ENCODE peak calls at places on chromosomes 4 and X, in four cellular contexts. One of them, this sample, is unnamed.

GRCh38 chr4:78707793-78708192 is 68.4 kb upstream of the BMP2K start:
- DNase-seq in smooth muscle cell of the brain vasculature: no peak
- DNase-seq in Panc1: no peak
- DNase-seq in psoas muscle: no peak
- DNase-seq in this sample: no peak

GRCh38 chr4:48904541-48905142 is 1.9 kb downstream of the OCIAD2 start:
- DNase-seq in smooth muscle cell of the brain vasculature: no peak
- DNase-seq in Panc1: no peak
- DNase-seq in psoas muscle: no peak
- DNase-seq in this sample: no peak

GRCh38 chr4:154004450-154004849 is 215.6 kb upstream of the SFRP2 start:
- DNase-seq in smooth muscle cell of the brain vasculature: no peak
- DNase-seq in Panc1: no peak
- DNase-seq in psoas muscle: no peak
- DNase-seq in this sample: no peak

GRCh38 chr4:122152699-122153328 is 683 bp downstream of the BLTP1 start:
- DNase-seq in smooth muscle cell of the brain vasculature: peak
- DNase-seq in Panc1: no peak
- DNase-seq in psoas muscle: peak
- DNase-seq in this sample: peak

GRCh38 chrX:115592997-115593734 is 32.2 kb downstream of the PLS3 start:
- DNase-seq in smooth muscle cell of the brain vasculature: no peak
- DNase-seq in Panc1: no peak
- DNase-seq in psoas muscle: no peak
- DNase-seq in this sample: no peak

GRCh38 chr4:108850407-108850709 is 87.5 kb upstream of the ETNPPL start:
- DNase-seq in smooth muscle cell of the brain vasculature: no peak
- DNase-seq in Panc1: no peak
- DNase-seq in psoas muscle: no peak
- DNase-seq in this sample: no peak

GRCh38 chr4:16056681-16057400 is 27.0 kb downstream of the PROM1 start:
- DNase-seq in smooth muscle cell of the brain vasculature: no peak
- DNase-seq in Panc1: no peak
- DNase-seq in psoas muscle: peak
- DNase-seq in this sample: no peak

GRCh38 chr4:47930971-47931804 is 16.8 kb upstream of the NFXL1 start:
- DNase-seq in smooth muscle cell of the brain vasculature: no peak
- DNase-seq in Panc1: no peak
- DNase-seq in psoas muscle: no peak
- DNase-seq in this sample: no peak

GRCh38 chr4:41092128-41092527 is 122.2 kb downstream of the APBB2 start:
- DNase-seq in smooth muscle cell of the brain vasculature: no peak
- DNase-seq in Panc1: no peak
- DNase-seq in psoas muscle: no peak
- DNase-seq in this sample: no peak

GRCh38 chrX:13750204-13750603 is 15.7 kb downstream of the OFD1 start:
- DNase-seq in smooth muscle cell of the brain vasculature: no peak
- DNase-seq in Panc1: no peak
- DNase-seq in psoas muscle: no peak
- DNase-seq in this sample: no peak

GRCh38 chr4:81470456-81471327 is 1.0 kb downstream of the RASGEF1B start:
- DNase-seq in smooth muscle cell of the brain vasculature: no peak
- DNase-seq in Panc1: no peak
- DNase-seq in psoas muscle: peak
- DNase-seq in this sample: peak

GRCh38 chr4:165992263-165992662 is 119.2 kb downstream of the TLL1 start:
- DNase-seq in smooth muscle cell of the brain vasculature: no peak
- DNase-seq in Panc1: no peak
- DNase-seq in psoas muscle: no peak
- DNase-seq in this sample: no peak

GRCh38 chr4:127498366-127498765 is 134.4 kb upstream of the INTU start:
- DNase-seq in smooth muscle cell of the brain vasculature: no peak
- DNase-seq in Panc1: no peak
- DNase-seq in psoas muscle: no peak
- DNase-seq in this sample: no peak

GRCh38 chr4:77601614-77602187 is 3.9 kb upstream of the CXCL13 start:
- DNase-seq in smooth muscle cell of the brain vasculature: no peak
- DNase-seq in Panc1: no peak
- DNase-seq in psoas muscle: no peak
- DNase-seq in this sample: no peak

GRCh38 chrX:13774696-13775095 is 40.1 kb downstream of the OFD1 start:
- DNase-seq in smooth muscle cell of the brain vasculature: no peak
- DNase-seq in Panc1: no peak
- DNase-seq in psoas muscle: no peak
- DNase-seq in this sample: no peak

GRCh38 chr4:38678078-38678477 is 14.1 kb downstream of the KLF3 start:
- DNase-seq in smooth muscle cell of the brain vasculature: no peak
- DNase-seq in Panc1: no peak
- DNase-seq in psoas muscle: no peak
- DNase-seq in this sample: no peak

GRCh38 chr4:106303548-106303947 is 12.5 kb downstream of the TBCK start:
- DNase-seq in smooth muscle cell of the brain vasculature: no peak
- DNase-seq in Panc1: no peak
- DNase-seq in psoas muscle: no peak
- DNase-seq in this sample: no peak

GRCh38 chrX:118216488-118216887 is 99.9 kb upstream of the KLHL13 start:
- DNase-seq in smooth muscle cell of the brain vasculature: no peak
- DNase-seq in Panc1: no peak
- DNase-seq in psoas muscle: no peak
- DNase-seq in this sample: no peak

GRCh38 chr4:165440415-165440882 is 61.6 kb downstream of the CPE start:
- DNase-seq in smooth muscle cell of the brain vasculature: peak
- DNase-seq in Panc1: no peak
- DNase-seq in psoas muscle: no peak
- DNase-seq in this sample: no peak

GRCh38 chr4:176671532-176671931 is 121.2 kb downstream of the VEGFC start:
- DNase-seq in smooth muscle cell of the brain vasculature: no peak
- DNase-seq in Panc1: no peak
- DNase-seq in psoas muscle: no peak
- DNase-seq in this sample: no peak

GRCh38 chrX:10173331-10173900 is 16.6 kb downstream of the CLCN4 start:
- DNase-seq in smooth muscle cell of the brain vasculature: peak
- DNase-seq in Panc1: no peak
- DNase-seq in psoas muscle: peak
- DNase-seq in this sample: peak

GRCh38 chrX:2875798-2876399 is 47.2 kb downstream of the GYG2 start:
- DNase-seq in smooth muscle cell of the brain vasculature: no peak
- DNase-seq in Panc1: no peak
- DNase-seq in psoas muscle: no peak
- DNase-seq in this sample: no peak

GRCh38 chr4:528835-529234 is 29.8 kb downstream of the PIGG start:
- DNase-seq in smooth muscle cell of the brain vasculature: no peak
- DNase-seq in Panc1: no peak
- DNase-seq in psoas muscle: no peak
- DNase-seq in this sample: no peak

GRCh38 chr4:119238068-119238722 is 25.7 kb downstream of the USP53 start:
- DNase-seq in smooth muscle cell of the brain vasculature: no peak
- DNase-seq in Panc1: no peak
- DNase-seq in psoas muscle: no peak
- DNase-seq in this sample: no peak

This sample was measured in right cardiac atrium.